ENCODE peak calls at places on chromosomes 7 and 10, in seven cellular contexts. One of them, this sample, is unnamed.

GRCh38 chr10:14374745-14375445 is 44.2 kb upstream of the FRMD4A start:
- DNase-seq in neural progenitor cell: no peak
- DNase-seq in OCI-LY7: no peak
- DNase-seq in HCT116: no peak
- DNase-seq in hepatocyte: no peak
- DNase-seq in GM23248: no peak
- DNase-seq in GM23338: no peak
- DNase-seq in this sample: no peak

GRCh38 chr7:43834463-43835251 is 34.7 kb downstream of the MRPS24 start:
- DNase-seq in neural progenitor cell: no peak
- DNase-seq in OCI-LY7: peak
- DNase-seq in HCT116: no peak
- DNase-seq in hepatocyte: no peak
- DNase-seq in GM23248: peak
- DNase-seq in GM23338: no peak
- DNase-seq in this sample: peak

GRCh38 chr10:57973451-57973850 is 294.2 kb downstream of the IPMK start:
- DNase-seq in neural progenitor cell: no peak
- DNase-seq in OCI-LY7: no peak
- DNase-seq in HCT116: no peak
- DNase-seq in hepatocyte: no peak
- DNase-seq in GM23248: peak
- DNase-seq in GM23338: no peak
- DNase-seq in this sample: no peak

GRCh38 chr7:48703446-48703845 is 220.9 kb upstream of the CDC14C start:
- DNase-seq in neural progenitor cell: no peak
- DNase-seq in OCI-LY7: no peak
- DNase-seq in HCT116: no peak
- DNase-seq in hepatocyte: no peak
- DNase-seq in GM23248: no peak
- DNase-seq in GM23338: no peak
- DNase-seq in this sample: no peak

GRCh38 chr10:33719005-33719703 is 384.7 kb upstream of the NRP1 start:
- DNase-seq in neural progenitor cell: no peak
- DNase-seq in OCI-LY7: no peak
- DNase-seq in HCT116: no peak
- DNase-seq in hepatocyte: no peak
- DNase-seq in GM23248: no peak
- DNase-seq in GM23338: no peak
- DNase-seq in this sample: no peak

GRCh38 chr10:96832721-96833219 is 672 bp downstream of the LCOR start:
- DNase-seq in neural progenitor cell: no peak
- DNase-seq in OCI-LY7: peak
- DNase-seq in HCT116: peak
- DNase-seq in hepatocyte: peak
- DNase-seq in GM23248: peak
- DNase-seq in GM23338: peak
- DNase-seq in this sample: peak

GRCh38 chr7:42285383-42285824 is 48.4 kb upstream of the GLI3 start:
- DNase-seq in neural progenitor cell: no peak
- DNase-seq in OCI-LY7: no peak
- DNase-seq in HCT116: no peak
- DNase-seq in hepatocyte: no peak
- DNase-seq in GM23248: peak
- DNase-seq in GM23338: no peak
- DNase-seq in this sample: no peak

GRCh38 chr7:56092789-56093531 is at the start of gene PHKG1:
- DNase-seq in neural progenitor cell: no peak
- DNase-seq in OCI-LY7: no peak
- DNase-seq in HCT116: no peak
- DNase-seq in hepatocyte: no peak
- DNase-seq in GM23248: peak
- DNase-seq in GM23338: peak
- DNase-seq in this sample: no peak

GRCh38 chr7:124785994-124786393 is 20.4 kb upstream of the GPR37 start:
- DNase-seq in neural progenitor cell: no peak
- DNase-seq in OCI-LY7: no peak
- DNase-seq in HCT116: no peak
- DNase-seq in hepatocyte: no peak
- DNase-seq in GM23248: no peak
- DNase-seq in GM23338: no peak
- DNase-seq in this sample: no peak

GRCh38 chr10:99569253-99569939 is 36.7 kb downstream of the NKX2-3 start:
- DNase-seq in neural progenitor cell: no peak
- DNase-seq in OCI-LY7: no peak
- DNase-seq in HCT116: no peak
- DNase-seq in hepatocyte: no peak
- DNase-seq in GM23248: no peak
- DNase-seq in GM23338: peak
- DNase-seq in this sample: no peak

GRCh38 chr10:64115913-64116643 is 594.9 kb downstream of the REEP3 start:
- DNase-seq in neural progenitor cell: peak
- DNase-seq in OCI-LY7: peak
- DNase-seq in HCT116: no peak
- DNase-seq in hepatocyte: peak
- DNase-seq in GM23248: peak
- DNase-seq in GM23338: peak
- DNase-seq in this sample: peak

GRCh38 chr7:32299133-32299702 is 191.0 kb downstream of the LSM5 start:
- DNase-seq in neural progenitor cell: peak
- DNase-seq in OCI-LY7: no peak
- DNase-seq in HCT116: no peak
- DNase-seq in hepatocyte: peak
- DNase-seq in GM23248: no peak
- DNase-seq in GM23338: peak
- DNase-seq in this sample: no peak

GRCh38 chr7:3109516-3109915 is 65.8 kb upstream of the CARD11 start:
- DNase-seq in neural progenitor cell: no peak
- DNase-seq in OCI-LY7: no peak
- DNase-seq in HCT116: no peak
- DNase-seq in hepatocyte: no peak
- DNase-seq in GM23248: no peak
- DNase-seq in GM23338: no peak
- DNase-seq in this sample: no peak

GRCh38 chr7:98993024-98993897 is 114.9 kb downstream of the TRRAP start:
- DNase-seq in neural progenitor cell: no peak
- DNase-seq in OCI-LY7: no peak
- DNase-seq in HCT116: no peak
- DNase-seq in hepatocyte: no peak
- DNase-seq in GM23248: no peak
- DNase-seq in GM23338: peak
- DNase-seq in this sample: no peak

GRCh38 chr7:2713370-2713769 is 25.4 kb downstream of the AMZ1 start:
- DNase-seq in neural progenitor cell: peak
- DNase-seq in OCI-LY7: no peak
- DNase-seq in HCT116: no peak
- DNase-seq in hepatocyte: no peak
- DNase-seq in GM23248: no peak
- DNase-seq in GM23338: peak
- DNase-seq in this sample: no peak

GRCh38 chr7:130987092-130987491 is 253.1 kb upstream of the KLF14 start:
- DNase-seq in neural progenitor cell: no peak
- DNase-seq in OCI-LY7: no peak
- DNase-seq in HCT116: no peak
- DNase-seq in hepatocyte: no peak
- DNase-seq in GM23248: no peak
- DNase-seq in GM23338: peak
- DNase-seq in this sample: no peak

GRCh38 chr7:36021367-36021766 is 131.7 kb upstream of the EEPD1 start:
- DNase-seq in neural progenitor cell: peak
- DNase-seq in OCI-LY7: peak
- DNase-seq in HCT116: peak
- DNase-seq in hepatocyte: no peak
- DNase-seq in GM23248: peak
- DNase-seq in GM23338: peak
- DNase-seq in this sample: peak

GRCh38 chr7:16905300-16906044 is 23.7 kb upstream of the AGR3 start:
- DNase-seq in neural progenitor cell: peak
- DNase-seq in OCI-LY7: no peak
- DNase-seq in HCT116: no peak
- DNase-seq in hepatocyte: peak
- DNase-seq in GM23248: peak
- DNase-seq in GM23338: peak
- DNase-seq in this sample: no peak

GRCh38 chr7:113797420-113797995 is 121.3 kb downstream of the PPP1R3A start:
- DNase-seq in neural progenitor cell: no peak
- DNase-seq in OCI-LY7: no peak
- DNase-seq in HCT116: no peak
- DNase-seq in hepatocyte: no peak
- DNase-seq in GM23248: no peak
- DNase-seq in GM23338: no peak
- DNase-seq in this sample: no peak

GRCh38 chr10:117496616-117497028 is 45.9 kb upstream of the EMX2 start:
- DNase-seq in neural progenitor cell: peak
- DNase-seq in OCI-LY7: peak
- DNase-seq in HCT116: peak
- DNase-seq in hepatocyte: peak
- DNase-seq in GM23248: peak
- DNase-seq in GM23338: peak
- DNase-seq in this sample: peak

GRCh38 chr10:89491932-89492331 is 43.5 kb downstream of the SLC16A12 start:
- DNase-seq in neural progenitor cell: no peak
- DNase-seq in OCI-LY7: no peak
- DNase-seq in HCT116: no peak
- DNase-seq in hepatocyte: no peak
- DNase-seq in GM23248: no peak
- DNase-seq in GM23338: no peak
- DNase-seq in this sample: no peak

GRCh38 chr7:16071246-16071857 is 350.0 kb downstream of the CRPPA start:
- DNase-seq in neural progenitor cell: peak
- DNase-seq in OCI-LY7: peak
- DNase-seq in HCT116: peak
- DNase-seq in hepatocyte: peak
- DNase-seq in GM23248: peak
- DNase-seq in GM23338: peak
- DNase-seq in this sample: peak

GRCh38 chr10:95741807-95742528 is 14.0 kb upstream of the ENTPD1 start:
- DNase-seq in neural progenitor cell: no peak
- DNase-seq in OCI-LY7: peak
- DNase-seq in HCT116: no peak
- DNase-seq in hepatocyte: peak
- DNase-seq in GM23248: peak
- DNase-seq in GM23338: peak
- DNase-seq in this sample: no peak
- TF ChIP-seq EZH2phosphoT487 in neural progenitor cell: no peak
- TF ChIP-seq EZH2phosphoT487 in OCI-LY7: no peak
- TF ChIP-seq EZH2phosphoT487 in HCT116: no peak
- TF ChIP-seq EZH2phosphoT487 in hepatocyte: no peak
- TF ChIP-seq EZH2phosphoT487 in GM23248: no peak
- TF ChIP-seq EZH2phosphoT487 in GM23338: no peak
- TF ChIP-seq EZH2phosphoT487 in this sample: no peak

DNA sequence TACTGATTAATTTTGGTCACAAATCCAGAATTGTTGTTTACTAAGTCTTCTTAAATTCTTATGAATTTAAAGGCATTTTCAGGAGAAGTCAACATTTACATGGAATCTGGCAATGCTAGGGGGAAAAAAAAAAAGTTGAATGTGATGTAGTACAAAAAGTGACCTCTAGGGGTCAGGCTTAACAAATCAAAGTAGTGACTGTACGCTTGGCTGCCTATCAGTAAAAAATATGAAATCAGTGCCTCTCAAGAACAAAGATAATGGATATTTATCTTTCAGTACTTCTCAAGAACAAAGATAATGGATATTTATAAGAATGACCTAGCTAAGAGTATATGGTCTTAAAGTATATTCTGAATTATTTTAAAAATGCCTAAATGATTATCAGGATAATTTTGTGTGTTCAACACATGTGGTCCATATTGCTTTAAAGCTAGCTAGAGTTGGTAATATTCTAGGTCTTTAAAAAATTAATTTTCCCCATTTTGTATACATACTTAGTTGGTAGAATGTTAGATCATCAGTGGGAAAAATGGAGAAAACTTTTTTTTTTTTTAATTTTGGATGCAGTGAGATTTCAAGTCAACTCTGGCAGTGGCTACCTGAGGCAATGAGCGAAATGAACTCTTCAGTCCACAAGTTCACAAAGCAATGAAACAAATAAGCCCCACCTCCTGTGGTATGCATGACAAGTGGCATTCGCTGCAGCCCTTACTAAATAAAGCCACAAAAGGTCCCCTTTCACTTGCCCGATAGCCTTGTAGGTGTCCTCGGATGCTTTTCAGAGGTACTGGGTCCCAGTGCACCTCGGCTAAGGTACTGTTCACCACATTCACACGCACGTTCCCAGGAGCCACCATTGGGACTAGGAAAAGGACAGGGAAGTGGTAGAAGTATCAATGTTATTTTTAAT is 51.2 kb upstream of the LAMB4 start:
- DNase-seq in neural progenitor cell: peak
- DNase-seq in OCI-LY7: peak
- DNase-seq in HCT116: peak
- DNase-seq in hepatocyte: peak
- DNase-seq in GM23248: peak
- DNase-seq in GM23338: peak
- DNase-seq in this sample: peak
- TF ChIP-seq EZH2phosphoT487 in neural progenitor cell: no peak
- TF ChIP-seq EZH2phosphoT487 in OCI-LY7: no peak
- TF ChIP-seq EZH2phosphoT487 in HCT116: no peak
- TF ChIP-seq EZH2phosphoT487 in hepatocyte: no peak
- TF ChIP-seq EZH2phosphoT487 in GM23248: no peak
- TF ChIP-seq EZH2phosphoT487 in GM23338: no peak
- TF ChIP-seq EZH2phosphoT487 in this sample: no peak

GRCh38 chr10:131078131-131078881 is 233.2 kb downstream of the TCERG1L start:
- DNase-seq in neural progenitor cell: no peak
- DNase-seq in OCI-LY7: no peak
- DNase-seq in HCT116: no peak
- DNase-seq in hepatocyte: no peak
- DNase-seq in GM23248: no peak
- DNase-seq in GM23338: no peak
- DNase-seq in this sample: no peak
- TF ChIP-seq EZH2phosphoT487 in neural progenitor cell: no peak
- TF ChIP-seq EZH2phosphoT487 in OCI-LY7: no peak
- TF ChIP-seq EZH2phosphoT487 in HCT116: no peak
- TF ChIP-seq EZH2phosphoT487 in hepatocyte: no peak
- TF ChIP-seq EZH2phosphoT487 in GM23248: no peak
- TF ChIP-seq EZH2phosphoT487 in GM23338: no peak
- TF ChIP-seq EZH2phosphoT487 in this sample: no peak

DNA sequence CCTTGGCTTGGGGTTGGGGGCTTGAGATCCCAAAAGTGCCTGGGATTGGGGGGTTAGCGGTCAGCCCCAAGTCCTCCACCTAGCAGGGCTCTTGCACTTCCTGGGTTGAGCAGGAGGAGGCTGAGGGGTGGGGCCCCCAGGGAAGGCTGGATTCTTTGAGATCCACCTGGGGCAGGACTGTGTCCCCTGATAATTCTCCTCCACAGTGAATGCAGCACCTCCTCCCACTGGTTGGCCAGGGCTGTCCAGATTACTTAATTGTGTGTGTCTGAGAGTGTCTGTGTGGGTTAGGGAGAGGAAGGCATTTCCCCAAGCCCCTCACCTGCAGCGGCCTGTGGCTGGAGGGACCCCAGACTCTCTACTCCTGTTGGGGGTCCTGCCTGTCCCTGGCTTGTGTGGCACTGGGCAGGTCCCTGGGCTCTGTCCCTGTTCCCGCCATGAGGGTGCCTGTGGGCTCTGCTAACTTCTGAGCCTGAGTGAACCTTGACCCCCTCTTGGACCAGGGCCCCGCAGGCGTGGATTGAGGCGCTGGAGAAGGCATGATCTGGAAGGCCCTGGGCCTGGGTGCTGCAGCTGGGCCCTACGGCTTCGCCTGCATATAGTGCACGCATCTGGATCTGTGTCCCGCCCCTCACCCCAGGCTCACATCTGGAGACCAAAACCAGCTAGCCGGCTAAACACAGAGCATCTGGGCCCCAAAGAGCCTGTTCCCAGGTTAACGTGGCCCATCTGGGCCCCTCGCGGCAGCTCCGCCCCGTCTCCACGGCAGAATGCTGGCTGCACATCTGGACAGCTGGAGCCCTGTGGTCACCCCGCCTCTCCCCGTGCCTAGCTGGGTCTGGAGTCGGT is 10.4 kb downstream of the TMEM270 start:
- DNase-seq in neural progenitor cell: no peak
- DNase-seq in OCI-LY7: no peak
- DNase-seq in HCT116: no peak
- DNase-seq in hepatocyte: no peak
- DNase-seq in GM23248: no peak
- DNase-seq in GM23338: no peak
- DNase-seq in this sample: no peak
- TF ChIP-seq EZH2phosphoT487 in neural progenitor cell: no peak
- TF ChIP-seq EZH2phosphoT487 in OCI-LY7: no peak
- TF ChIP-seq EZH2phosphoT487 in HCT116: no peak
- TF ChIP-seq EZH2phosphoT487 in hepatocyte: no peak
- TF ChIP-seq EZH2phosphoT487 in GM23248: no peak
- TF ChIP-seq EZH2phosphoT487 in GM23338: no peak
- TF ChIP-seq EZH2phosphoT487 in this sample: no peak